ENCODE peak calls at places on chromosomes 13 and 19, in five cellular contexts. One of them, this sample, is unnamed.

GRCh38 chr13:110185696-110186095 is 121.3 kb downstream of the COL4A1 start:
- DNase-seq in kidney glomerular epithelial cell: no peak
- DNase-seq in glutamatergic neuron: no peak
- DNase-seq in naive thymus-derived CD8-positive, alpha-beta T cell: no peak
- DNase-seq in activated naive CD4-positive, alpha-beta T cell treated with anti-CD3 and anti-CD28 coated beads, Interleukin-2, amount 50 U/mL, for 16 hours: no peak
- DNase-seq in this sample: no peak

GRCh38 chr13:102697929-102698648 is 3.2 kb upstream of the METTL21C start:
- DNase-seq in kidney glomerular epithelial cell: no peak
- DNase-seq in glutamatergic neuron: no peak
- DNase-seq in naive thymus-derived CD8-positive, alpha-beta T cell: no peak
- DNase-seq in activated naive CD4-positive, alpha-beta T cell treated with anti-CD3 and anti-CD28 coated beads, Interleukin-2, amount 50 U/mL, for 16 hours: no peak
- DNase-seq in this sample: no peak

GRCh38 chr13:113937497-113938140 is 36.3 kb downstream of the C13orf46 start:
- DNase-seq in kidney glomerular epithelial cell: no peak
- DNase-seq in glutamatergic neuron: no peak
- DNase-seq in naive thymus-derived CD8-positive, alpha-beta T cell: no peak
- DNase-seq in activated naive CD4-positive, alpha-beta T cell treated with anti-CD3 and anti-CD28 coated beads, Interleukin-2, amount 50 U/mL, for 16 hours: no peak
- DNase-seq in this sample: no peak

GRCh38 chr19:3012522-3013260 is 16.4 kb downstream of the TLE2 start:
- DNase-seq in kidney glomerular epithelial cell: no peak
- DNase-seq in glutamatergic neuron: no peak
- DNase-seq in naive thymus-derived CD8-positive, alpha-beta T cell: no peak
- DNase-seq in activated naive CD4-positive, alpha-beta T cell treated with anti-CD3 and anti-CD28 coated beads, Interleukin-2, amount 50 U/mL, for 16 hours: no peak
- DNase-seq in this sample: no peak

GRCh38 chr13:112750570-112750969 is 60.7 kb downstream of the ATP11A start:
- DNase-seq in kidney glomerular epithelial cell: no peak
- DNase-seq in glutamatergic neuron: no peak
- DNase-seq in naive thymus-derived CD8-positive, alpha-beta T cell: no peak
- DNase-seq in activated naive CD4-positive, alpha-beta T cell treated with anti-CD3 and anti-CD28 coated beads, Interleukin-2, amount 50 U/mL, for 16 hours: no peak
- DNase-seq in this sample: no peak

GRCh38 chr19:30222428-30222873 is 149.7 kb upstream of the ZNF536 start:
- DNase-seq in kidney glomerular epithelial cell: no peak
- DNase-seq in glutamatergic neuron: peak
- DNase-seq in naive thymus-derived CD8-positive, alpha-beta T cell: no peak
- DNase-seq in activated naive CD4-positive, alpha-beta T cell treated with anti-CD3 and anti-CD28 coated beads, Interleukin-2, amount 50 U/mL, for 16 hours: no peak
- DNase-seq in this sample: no peak

GRCh38 chr19:5260381-5260967 is 80.1 kb downstream of the PTPRS start:
- DNase-seq in kidney glomerular epithelial cell: no peak
- DNase-seq in glutamatergic neuron: no peak
- DNase-seq in naive thymus-derived CD8-positive, alpha-beta T cell: no peak
- DNase-seq in activated naive CD4-positive, alpha-beta T cell treated with anti-CD3 and anti-CD28 coated beads, Interleukin-2, amount 50 U/mL, for 16 hours: no peak
- DNase-seq in this sample: no peak

GRCh38 chr13:110308377-110309158 is 1.5 kb downstream of the COL4A2 start:
- DNase-seq in kidney glomerular epithelial cell: peak
- DNase-seq in glutamatergic neuron: no peak
- DNase-seq in naive thymus-derived CD8-positive, alpha-beta T cell: no peak
- DNase-seq in activated naive CD4-positive, alpha-beta T cell treated with anti-CD3 and anti-CD28 coated beads, Interleukin-2, amount 50 U/mL, for 16 hours: no peak
- DNase-seq in this sample: peak

GRCh38 chr13:21637296-21637695 is 33.3 kb upstream of the MICU2 start:
- DNase-seq in kidney glomerular epithelial cell: peak
- DNase-seq in glutamatergic neuron: no peak
- DNase-seq in naive thymus-derived CD8-positive, alpha-beta T cell: peak
- DNase-seq in activated naive CD4-positive, alpha-beta T cell treated with anti-CD3 and anti-CD28 coated beads, Interleukin-2, amount 50 U/mL, for 16 hours: peak
- DNase-seq in this sample: peak

GRCh38 chr19:15421726-15422260 is 3.0 kb upstream of the AKAP8L start:
- DNase-seq in kidney glomerular epithelial cell: no peak
- DNase-seq in glutamatergic neuron: no peak
- DNase-seq in naive thymus-derived CD8-positive, alpha-beta T cell: no peak
- DNase-seq in activated naive CD4-positive, alpha-beta T cell treated with anti-CD3 and anti-CD28 coated beads, Interleukin-2, amount 50 U/mL, for 16 hours: no peak
- DNase-seq in this sample: no peak